ENCODE peak calls at places on chromosomes 2 and 18, in six cellular contexts. M, P, H, C, X and L are unnamed samples.

GRCh38 chr2:124571836-124572235 is 546.7 kb downstream of the CNTNAP5 start:
- DNase-seq in M (no peak), P (no peak), H (no peak), C (no peak), X (no peak), L (no peak)

GRCh38 chr2:171046056-171046560 is 114.6 kb downstream of the TLK1 start:
- DNase-seq in M (peak), P (no peak), H (no peak), C (no peak), X (no peak), L (no peak)

GRCh38 chr18:33821503-33821902 is 243.5 kb downstream of the ASXL3 start:
- DNase-seq in M (peak), P (no peak), H (no peak), C (no peak), X (no peak), L (peak)

GRCh38 chr18:3213231-3214059 is 6.3 kb downstream of the MYOM1 start:
- DNase-seq in M (no peak), P (no peak), H (no peak), C (no peak), X (no peak), L (no peak)

GRCh38 chr2:205806126-205806905 is 124.0 kb downstream of the NRP2 start:
- DNase-seq in M (no peak), P (no peak), H (no peak), C (no peak), X (peak), L (no peak)

GRCh38 chr2:215466097-215466909 is 30.4 kb upstream of the FN1 start:
- DNase-seq in M (no peak), P (no peak), H (no peak), C (no peak), X (no peak), L (no peak)

GRCh38 chr2:203623104-203623503 is 83.3 kb upstream of the CD28 start:
- DNase-seq in M (peak), P (no peak), H (no peak), C (peak), X (peak), L (peak)

GRCh38 chr2:82591718-82592117 is 1867.4 kb downstream of the SUCLG1 start:
- DNase-seq in M (no peak), P (no peak), H (no peak), C (no peak), X (no peak), L (no peak)

GRCh38 chr2:208607694-208608093 is 201.1 kb downstream of the PTH2R start:
- DNase-seq in M (no peak), P (no peak), H (no peak), C (no peak), X (no peak), L (no peak)

GRCh38 chr2:241821460-241822263 is 12.7 kb downstream of the NEU4 start:
- DNase-seq in M (no peak), P (no peak), H (no peak), C (no peak), X (no peak), L (no peak)

GRCh38 chr18:1811282-1811681 is 760.0 kb downstream of the METTL4 start:
- DNase-seq in M (no peak), P (no peak), H (no peak), C (no peak), X (no peak), L (no peak)

GRCh38 chr2:233413529-233414272 is 59.4 kb downstream of the DGKD start:
- DNase-seq in M (no peak), P (no peak), H (peak), C (peak), X (peak), L (peak)

GRCh38 chr18:48095726-48096125 is 165.3 kb upstream of the SMAD2 start:
- DNase-seq in M (no peak), P (no peak), H (no peak), C (no peak), X (no peak), L (no peak)

GRCh38 chr2:45237128-45237527 is 227.9 kb upstream of the SIX2 start:
- DNase-seq in M (no peak), P (no peak), H (no peak), C (peak), X (no peak), L (no peak)

GRCh38 chr18:48090021-48090420 is 159.6 kb upstream of the SMAD2 start:
- DNase-seq in M (no peak), P (no peak), H (no peak), C (no peak), X (no peak), L (no peak)

GRCh38 chr2:974054-974453 is 23.4 kb downstream of the SNTG2 start:
- DNase-seq in M (no peak), P (no peak), H (no peak), C (no peak), X (no peak), L (no peak)

GRCh38 chr2:233386382-233387041 is 32.2 kb downstream of the DGKD start:
- DNase-seq in M (no peak), P (no peak), H (no peak), C (peak), X (peak), L (no peak)

GRCh38 chr2:85318222-85319182 is 9.3 kb downstream of the TGOLN2 start:
- DNase-seq in M (no peak), P (no peak), H (no peak), C (peak), X (no peak), L (peak)

GRCh38 chr2:42881732-42882131 is 89.3 kb upstream of the HAAO start:
- DNase-seq in M (no peak), P (no peak), H (no peak), C (peak), X (no peak), L (peak)

GRCh38 chr2:112891333-112891950 is 19.5 kb upstream of the IL37 start:
- DNase-seq in M (no peak), P (no peak), H (no peak), C (no peak), X (no peak), L (no peak)

GRCh38 chr2:238100049-238100820 is at the start of gene ESPNL:
- DNase-seq in M (no peak), P (no peak), H (no peak), C (peak), X (peak), L (no peak)

GRCh38 chr2:133967326-133967725 is 286.5 kb upstream of the MGAT5 start:
- DNase-seq in M (no peak), P (no peak), H (no peak), C (no peak), X (no peak), L (no peak)

GRCh38 chr2:160703648-160704585 is 210.3 kb upstream of the RBMS1 start:
- DNase-seq in M (no peak), P (peak), H (no peak), C (no peak), X (no peak), L (no peak)

GRCh38 chr18:50405582-50406271 is 30.9 kb downstream of the SKA1 start:
- DNase-seq in M (no peak), P (no peak), H (no peak), C (no peak), X (no peak), L (no peak)

GRCh38 chr18:5309888-5310470 is 14.5 kb upstream of the ZBTB14 start:
- DNase-seq in M (no peak), P (peak), H (no peak), C (no peak), X (peak), L (no peak)

GRCh38 chr2:172549131-172549530 is 6.8 kb upstream of the PDK1 start:
- DNase-seq in M (no peak), P (no peak), H (no peak), C (no peak), X (no peak), L (no peak)

GRCh38 chr2:109715302-109715937 is 78.7 kb upstream of the RGPD5 start:
- DNase-seq in M (no peak), P (no peak), H (no peak), C (peak), X (peak), L (peak)

GRCh38 chr18:321839-322467 is 54.1 kb upstream of the THOC1 start:
- DNase-seq in M (no peak), P (no peak), H (no peak), C (no peak), X (no peak), L (no peak)

GRCh38 chr2:152445791-152446201 is 110.8 kb downstream of the FMNL2 start:
- DNase-seq in M (peak), P (no peak), H (no peak), C (peak), X (peak), L (peak)

GRCh38 chr18:8990276-8991031 is 112.0 kb upstream of the NDUFV2 start:
- DNase-seq in M (no peak), P (no peak), H (no peak), C (no peak), X (no peak), L (no peak)

GRCh38 chr2:3491716-3492474 is 27.4 kb downstream of the ADI1 start:
- DNase-seq in M (no peak), P (no peak), H (no peak), C (no peak), X (no peak), L (no peak)